ENCODE peak calls at places on chromosomes 13 and 19, in five cellular contexts. One of them, this sample, is unnamed.

GRCh38 chr13:90201198-90201597 is 1146.3 kb upstream of the MIR17HG start:
- DNase-seq in activated CD4-positive, alpha-beta T cell treated with anti-CD3 and anti-CD28 coated beads, Interleukin-2, amount 10 ng/mL, durations not matched to agents 7 days and 5 days: no peak
- DNase-seq in choroid plexus epithelial cell: peak
- DNase-seq in PC-3: peak
- DNase-seq in CD8-positive, alpha-beta T cell: no peak
- DNase-seq in this sample: peak

GRCh38 chr13:102907886-102908515 is 62.2 kb downstream of the ERCC5 start:
- DNase-seq in activated CD4-positive, alpha-beta T cell treated with anti-CD3 and anti-CD28 coated beads, Interleukin-2, amount 10 ng/mL, durations not matched to agents 7 days and 5 days: no peak
- DNase-seq in choroid plexus epithelial cell: no peak
- DNase-seq in PC-3: peak
- DNase-seq in CD8-positive, alpha-beta T cell: no peak
- DNase-seq in this sample: peak

GRCh38 chr13:42494157-42494556 is 79.8 kb upstream of the TNFSF11 start:
- DNase-seq in activated CD4-positive, alpha-beta T cell treated with anti-CD3 and anti-CD28 coated beads, Interleukin-2, amount 10 ng/mL, durations not matched to agents 7 days and 5 days: no peak
- DNase-seq in choroid plexus epithelial cell: no peak
- DNase-seq in PC-3: peak
- DNase-seq in CD8-positive, alpha-beta T cell: no peak
- DNase-seq in this sample: no peak

GRCh38 chr13:24713022-24713421 is 32.8 kb downstream of the ATP12A start:
- DNase-seq in activated CD4-positive, alpha-beta T cell treated with anti-CD3 and anti-CD28 coated beads, Interleukin-2, amount 10 ng/mL, durations not matched to agents 7 days and 5 days: no peak
- DNase-seq in choroid plexus epithelial cell: no peak
- DNase-seq in PC-3: no peak
- DNase-seq in CD8-positive, alpha-beta T cell: no peak
- DNase-seq in this sample: no peak

GRCh38 chr13:20902438-20903163 is at the start of gene XPO4:
- DNase-seq in activated CD4-positive, alpha-beta T cell treated with anti-CD3 and anti-CD28 coated beads, Interleukin-2, amount 10 ng/mL, durations not matched to agents 7 days and 5 days: peak
- DNase-seq in choroid plexus epithelial cell: peak
- DNase-seq in PC-3: peak
- DNase-seq in CD8-positive, alpha-beta T cell: peak
- DNase-seq in this sample: peak

GRCh38 chr19:52963229-52963760 is 614 bp upstream of the ZNF816 start:
- DNase-seq in activated CD4-positive, alpha-beta T cell treated with anti-CD3 and anti-CD28 coated beads, Interleukin-2, amount 10 ng/mL, durations not matched to agents 7 days and 5 days: no peak
- DNase-seq in choroid plexus epithelial cell: no peak
- DNase-seq in PC-3: no peak
- DNase-seq in CD8-positive, alpha-beta T cell: no peak
- DNase-seq in this sample: no peak

GRCh38 chr13:82364525-82364924 is 1517.7 kb downstream of the SLITRK1 start:
- DNase-seq in activated CD4-positive, alpha-beta T cell treated with anti-CD3 and anti-CD28 coated beads, Interleukin-2, amount 10 ng/mL, durations not matched to agents 7 days and 5 days: no peak
- DNase-seq in choroid plexus epithelial cell: no peak
- DNase-seq in PC-3: no peak
- DNase-seq in CD8-positive, alpha-beta T cell: no peak
- DNase-seq in this sample: no peak

GRCh38 chr13:85261757-85262346 is 537.4 kb downstream of the SLITRK6 start:
- DNase-seq in activated CD4-positive, alpha-beta T cell treated with anti-CD3 and anti-CD28 coated beads, Interleukin-2, amount 10 ng/mL, durations not matched to agents 7 days and 5 days: no peak
- DNase-seq in choroid plexus epithelial cell: peak
- DNase-seq in PC-3: peak
- DNase-seq in CD8-positive, alpha-beta T cell: no peak
- DNase-seq in this sample: peak

GRCh38 chr19:3682286-3682685 is 18.0 kb downstream of the PIP5K1C start:
- DNase-seq in activated CD4-positive, alpha-beta T cell treated with anti-CD3 and anti-CD28 coated beads, Interleukin-2, amount 10 ng/mL, durations not matched to agents 7 days and 5 days: no peak
- DNase-seq in choroid plexus epithelial cell: no peak
- DNase-seq in PC-3: no peak
- DNase-seq in CD8-positive, alpha-beta T cell: no peak
- DNase-seq in this sample: no peak

GRCh38 chr13:45367358-45367757 is 26.4 kb upstream of the TPT1 start:
- DNase-seq in activated CD4-positive, alpha-beta T cell treated with anti-CD3 and anti-CD28 coated beads, Interleukin-2, amount 10 ng/mL, durations not matched to agents 7 days and 5 days: peak
- DNase-seq in choroid plexus epithelial cell: peak
- DNase-seq in PC-3: peak
- DNase-seq in CD8-positive, alpha-beta T cell: peak
- DNase-seq in this sample: peak

GRCh38 chr19:6610934-6611370 is 20.0 kb upstream of the CD70 start:
- DNase-seq in activated CD4-positive, alpha-beta T cell treated with anti-CD3 and anti-CD28 coated beads, Interleukin-2, amount 10 ng/mL, durations not matched to agents 7 days and 5 days: no peak
- DNase-seq in choroid plexus epithelial cell: peak
- DNase-seq in PC-3: peak
- DNase-seq in CD8-positive, alpha-beta T cell: no peak
- DNase-seq in this sample: peak

GRCh38 chr19:50537769-50538230 is 24.1 kb upstream of the ASPDH start:
- DNase-seq in activated CD4-positive, alpha-beta T cell treated with anti-CD3 and anti-CD28 coated beads, Interleukin-2, amount 10 ng/mL, durations not matched to agents 7 days and 5 days: peak
- DNase-seq in choroid plexus epithelial cell: peak
- DNase-seq in PC-3: peak
- DNase-seq in CD8-positive, alpha-beta T cell: no peak
- DNase-seq in this sample: peak

GRCh38 chr13:24270639-24271131 is 38.7 kb upstream of the C1QTNF9 start:
- DNase-seq in activated CD4-positive, alpha-beta T cell treated with anti-CD3 and anti-CD28 coated beads, Interleukin-2, amount 10 ng/mL, durations not matched to agents 7 days and 5 days: peak
- DNase-seq in choroid plexus epithelial cell: peak
- DNase-seq in PC-3: no peak
- DNase-seq in CD8-positive, alpha-beta T cell: no peak
- DNase-seq in this sample: peak

GRCh38 chr19:51637362-51637978 is 7.3 kb upstream of the SIGLEC5 start:
- DNase-seq in activated CD4-positive, alpha-beta T cell treated with anti-CD3 and anti-CD28 coated beads, Interleukin-2, amount 10 ng/mL, durations not matched to agents 7 days and 5 days: no peak
- DNase-seq in choroid plexus epithelial cell: peak
- DNase-seq in PC-3: peak
- DNase-seq in CD8-positive, alpha-beta T cell: no peak
- DNase-seq in this sample: peak

GRCh38 chr13:79782541-79783216 is 301.7 kb downstream of the NDFIP2 start:
- DNase-seq in activated CD4-positive, alpha-beta T cell treated with anti-CD3 and anti-CD28 coated beads, Interleukin-2, amount 10 ng/mL, durations not matched to agents 7 days and 5 days: no peak
- DNase-seq in choroid plexus epithelial cell: peak
- DNase-seq in PC-3: no peak
- DNase-seq in CD8-positive, alpha-beta T cell: no peak
- DNase-seq in this sample: peak

GRCh38 chr19:13839193-13839937 is 37.6 kb upstream of the NANOS3 start:
- DNase-seq in activated CD4-positive, alpha-beta T cell treated with anti-CD3 and anti-CD28 coated beads, Interleukin-2, amount 10 ng/mL, durations not matched to agents 7 days and 5 days: peak
- DNase-seq in choroid plexus epithelial cell: peak
- DNase-seq in PC-3: peak
- DNase-seq in CD8-positive, alpha-beta T cell: peak
- DNase-seq in this sample: peak

GRCh38 chr13:29905845-29906244 is 55.4 kb upstream of the UBL3 start:
- DNase-seq in activated CD4-positive, alpha-beta T cell treated with anti-CD3 and anti-CD28 coated beads, Interleukin-2, amount 10 ng/mL, durations not matched to agents 7 days and 5 days: no peak
- DNase-seq in choroid plexus epithelial cell: peak
- DNase-seq in PC-3: peak
- DNase-seq in CD8-positive, alpha-beta T cell: no peak
- DNase-seq in this sample: peak

GRCh38 chr13:87923713-87924112 is 252.5 kb downstream of the SLITRK5 start:
- DNase-seq in activated CD4-positive, alpha-beta T cell treated with anti-CD3 and anti-CD28 coated beads, Interleukin-2, amount 10 ng/mL, durations not matched to agents 7 days and 5 days: no peak
- DNase-seq in choroid plexus epithelial cell: no peak
- DNase-seq in PC-3: no peak
- DNase-seq in CD8-positive, alpha-beta T cell: no peak
- DNase-seq in this sample: no peak

GRCh38 chr13:33185853-33186252 is 99.7 kb downstream of the STARD13 start:
- DNase-seq in activated CD4-positive, alpha-beta T cell treated with anti-CD3 and anti-CD28 coated beads, Interleukin-2, amount 10 ng/mL, durations not matched to agents 7 days and 5 days: no peak
- DNase-seq in choroid plexus epithelial cell: peak
- DNase-seq in PC-3: no peak
- DNase-seq in CD8-positive, alpha-beta T cell: no peak
- DNase-seq in this sample: no peak

GRCh38 chr19:53076984-53077383 is 26.2 kb downstream of the ZNF160 start:
- DNase-seq in activated CD4-positive, alpha-beta T cell treated with anti-CD3 and anti-CD28 coated beads, Interleukin-2, amount 10 ng/mL, durations not matched to agents 7 days and 5 days: peak
- DNase-seq in choroid plexus epithelial cell: peak
- DNase-seq in PC-3: peak
- DNase-seq in CD8-positive, alpha-beta T cell: no peak
- DNase-seq in this sample: peak

GRCh38 chr19:2922987-2923386 is 21.8 kb downstream of the ZNF77 start:
- DNase-seq in activated CD4-positive, alpha-beta T cell treated with anti-CD3 and anti-CD28 coated beads, Interleukin-2, amount 10 ng/mL, durations not matched to agents 7 days and 5 days: no peak
- DNase-seq in choroid plexus epithelial cell: peak
- DNase-seq in PC-3: peak
- DNase-seq in CD8-positive, alpha-beta T cell: no peak
- DNase-seq in this sample: peak

GRCh38 chr13:47277774-47278173 is 380.9 kb upstream of the HTR2A start:
- DNase-seq in activated CD4-positive, alpha-beta T cell treated with anti-CD3 and anti-CD28 coated beads, Interleukin-2, amount 10 ng/mL, durations not matched to agents 7 days and 5 days: no peak
- DNase-seq in choroid plexus epithelial cell: peak
- DNase-seq in PC-3: no peak
- DNase-seq in CD8-positive, alpha-beta T cell: no peak
- DNase-seq in this sample: peak

GRCh38 chr13:19661126-19661525 is 27.7 kb downstream of the MPHOSPH8 start:
- DNase-seq in activated CD4-positive, alpha-beta T cell treated with anti-CD3 and anti-CD28 coated beads, Interleukin-2, amount 10 ng/mL, durations not matched to agents 7 days and 5 days: no peak
- DNase-seq in choroid plexus epithelial cell: no peak
- DNase-seq in PC-3: no peak
- DNase-seq in CD8-positive, alpha-beta T cell: no peak
- DNase-seq in this sample: no peak

GRCh38 chr19:33476151-33476707 is 45.4 kb downstream of the PEPD start:
- DNase-seq in activated CD4-positive, alpha-beta T cell treated with anti-CD3 and anti-CD28 coated beads, Interleukin-2, amount 10 ng/mL, durations not matched to agents 7 days and 5 days: no peak
- DNase-seq in choroid plexus epithelial cell: no peak
- DNase-seq in PC-3: no peak
- DNase-seq in CD8-positive, alpha-beta T cell: no peak
- DNase-seq in this sample: no peak

GRCh38 chr19:10699650-10700335 is 1.4 kb upstream of the QTRT1 start:
- DNase-seq in activated CD4-positive, alpha-beta T cell treated with anti-CD3 and anti-CD28 coated beads, Interleukin-2, amount 10 ng/mL, durations not matched to agents 7 days and 5 days: peak
- DNase-seq in choroid plexus epithelial cell: peak
- DNase-seq in PC-3: peak
- DNase-seq in CD8-positive, alpha-beta T cell: peak
- DNase-seq in this sample: peak

GRCh38 chr13:33205804-33206221 is 79.7 kb downstream of the STARD13 start:
- DNase-seq in activated CD4-positive, alpha-beta T cell treated with anti-CD3 and anti-CD28 coated beads, Interleukin-2, amount 10 ng/mL, durations not matched to agents 7 days and 5 days: no peak
- DNase-seq in choroid plexus epithelial cell: peak
- DNase-seq in PC-3: no peak
- DNase-seq in CD8-positive, alpha-beta T cell: no peak
- DNase-seq in this sample: peak

GRCh38 chr13:50226515-50227147 is 211.4 kb downstream of the KCNRG start:
- DNase-seq in activated CD4-positive, alpha-beta T cell treated with anti-CD3 and anti-CD28 coated beads, Interleukin-2, amount 10 ng/mL, durations not matched to agents 7 days and 5 days: no peak
- DNase-seq in choroid plexus epithelial cell: no peak
- DNase-seq in PC-3: no peak
- DNase-seq in CD8-positive, alpha-beta T cell: no peak
- DNase-seq in this sample: no peak

GRCh38 chr19:8332976-8333770 is 9.9 kb downstream of the KANK3 start:
- DNase-seq in activated CD4-positive, alpha-beta T cell treated with anti-CD3 and anti-CD28 coated beads, Interleukin-2, amount 10 ng/mL, durations not matched to agents 7 days and 5 days: no peak
- DNase-seq in choroid plexus epithelial cell: no peak
- DNase-seq in PC-3: no peak
- DNase-seq in CD8-positive, alpha-beta T cell: no peak
- DNase-seq in this sample: no peak

GRCh38 chr13:43785681-43786471 is 896 bp downstream of the ENOX1 start:
- DNase-seq in activated CD4-positive, alpha-beta T cell treated with anti-CD3 and anti-CD28 coated beads, Interleukin-2, amount 10 ng/mL, durations not matched to agents 7 days and 5 days: peak
- DNase-seq in choroid plexus epithelial cell: peak
- DNase-seq in PC-3: peak
- DNase-seq in CD8-positive, alpha-beta T cell: no peak
- DNase-seq in this sample: peak

GRCh38 chr13:23696610-23697009 is 126.4 kb downstream of the TNFRSF19 start:
- DNase-seq in activated CD4-positive, alpha-beta T cell treated with anti-CD3 and anti-CD28 coated beads, Interleukin-2, amount 10 ng/mL, durations not matched to agents 7 days and 5 days: no peak
- DNase-seq in choroid plexus epithelial cell: no peak
- DNase-seq in PC-3: no peak
- DNase-seq in CD8-positive, alpha-beta T cell: no peak
- DNase-seq in this sample: no peak

GRCh38 chr13:57123660-57124059 is 17.1 kb upstream of the PRR20A start:
- DNase-seq in activated CD4-positive, alpha-beta T cell treated with anti-CD3 and anti-CD28 coated beads, Interleukin-2, amount 10 ng/mL, durations not matched to agents 7 days and 5 days: no peak
- DNase-seq in choroid plexus epithelial cell: peak
- DNase-seq in PC-3: no peak
- DNase-seq in CD8-positive, alpha-beta T cell: no peak
- DNase-seq in this sample: no peak

GRCh38 chr13:45396548-45397095 is 21.6 kb downstream of the SLC25A30 start:
- DNase-seq in activated CD4-positive, alpha-beta T cell treated with anti-CD3 and anti-CD28 coated beads, Interleukin-2, amount 10 ng/mL, durations not matched to agents 7 days and 5 days: peak
- DNase-seq in choroid plexus epithelial cell: no peak
- DNase-seq in PC-3: no peak
- DNase-seq in CD8-positive, alpha-beta T cell: no peak
- DNase-seq in this sample: no peak